ENCODE peak calls at places on chromosome 4, in seven cellular contexts. D is HL-60; C is amniotic stem cell; F is CD4-positive, alpha-beta memory T cell; Z is NCI-H187; X is esophagus squamous epithelium; R is left cardiac atrium. S is an unnamed sample.

GRCh38 chr4:146585761-146586333 is 52.8 kb upstream of the POU4F2 start:
- DNase-seq in D (no peak), C (no peak), F (no peak), Z (no peak), X (no peak), R (no peak), S (no peak)

GRCh38 chr4:110484767-110485166 is 8.8 kb downstream of the ENPEP start:
- DNase-seq in D (peak), C (peak), F (no peak), Z (no peak), X (no peak), R (no peak), S (no peak)

GRCh38 chr4:94168321-94168720 is 39.3 kb upstream of the SMARCAD1 start:
- DNase-seq in D (no peak), C (no peak), F (no peak), Z (no peak), X (no peak), R (no peak), S (no peak)

GRCh38 chr4:4662230-4662629 is 120.4 kb upstream of the STX18 start:
- DNase-seq in D (no peak), C (no peak), F (no peak), Z (no peak), X (no peak), R (no peak), S (no peak)

GRCh38 chr4:147286846-147287587 is 193.9 kb upstream of the EDNRA start:
- DNase-seq in D (no peak), C (no peak), F (no peak), Z (no peak), X (no peak), R (no peak), S (no peak)

GRCh38 chr4:176334066-176334465 is 14.3 kb downstream of the SPCS3 start:
- DNase-seq in D (no peak), C (no peak), F (no peak), Z (no peak), X (no peak), R (no peak), S (no peak)

GRCh38 chr4:98530572-98530971 is 127.8 kb downstream of the TSPAN5 start:
- DNase-seq in D (no peak), C (no peak), F (no peak), Z (no peak), X (no peak), R (no peak), S (no peak)

GRCh38 chr4:121736735-121737351 is 28.1 kb downstream of the SMIM43 start:
- DNase-seq in D (no peak), C (peak), F (no peak), Z (no peak), X (no peak), R (no peak), S (no peak)